ENCODE peak calls at places on chromosomes 16 and 17, in five cellular contexts. R is thoracic aorta, Y is GM23248, O is heart right ventricle, J is mesendoderm. Q is an unnamed sample.
A peak's percentile ranks its signal among the peaks of the same experiment; 100 is the strongest.

GRCh38 chr17:49513616-49514373 is 18.7 kb downstream of the NGFR start:
- DNase-seq in R (no peak), Y (no peak), O (peak; percentile 56), J (no peak), Q (peak; percentile 91)

GRCh38 chr17:5629133-5629532 is 44.8 kb upstream of the NLRP1 start:
- DNase-seq in R (no peak), Y (peak; percentile 9), O (no peak), J (no peak), Q (no peak)

GRCh38 chr16:55482056-55482455 is 3.1 kb downstream of the MMP2 start:
- DNase-seq in R (no peak), Y (peak; percentile 74), O (no peak), J (no peak), Q (no peak)

GRCh38 chr16:2284797-2285576 is 17.1 kb upstream of the RNPS1 start:
- DNase-seq in R (no peak), Y (no peak), O (no peak), J (no peak), Q (peak; percentile 39)

GRCh38 chr17:19238167-19238505 is 970 bp downstream of the EPN2 start:
- DNase-seq in R (no peak), Y (peak; percentile 65), O (peak; percentile 38), J (peak; percentile 60), Q (peak; percentile 75)

GRCh38 chr17:48127371-48128051 is 19.9 kb downstream of the SNX11 start:
- DNase-seq in R (no peak), Y (peak; percentile 54), O (no peak), J (peak; percentile 34), Q (no peak)

GRCh38 chr17:52106638-52107261 is 51.8 kb downstream of the CA10 start:
- DNase-seq in R (no peak), Y (peak; percentile 58), O (no peak), J (peak; percentile 49), Q (peak; percentile 27)

GRCh38 chr17:71828182-71828596 is 292.6 kb upstream of the SOX9 start:
- DNase-seq in R (no peak), Y (peak; percentile 78), O (no peak), J (peak; percentile 98), Q (no peak)

GRCh38 chr16:50010212-50010611 is 14.8 kb upstream of the CNEP1R1 start:
- DNase-seq in R (no peak), Y (no peak), O (no peak), J (no peak), Q (no peak)

GRCh38 chr17:81869221-81870154 is 1.6 kb downstream of the ARHGDIA start:
- DNase-seq in R (no peak), Y (peak; percentile 51), O (peak; percentile 58), J (peak; percentile 70), Q (peak; percentile 52)

GRCh38 chr16:19698480-19699465 is 19.3 kb downstream of the KNOP1 start:
- DNase-seq in R (no peak), Y (peak; percentile 79), O (no peak), J (no peak), Q (no peak)

GRCh38 chr16:8720080-8720966 is 45.9 kb downstream of the ABAT start:
- DNase-seq in R (no peak), Y (no peak), O (no peak), J (peak; percentile 73), Q (no peak)

GRCh38 chr17:4407216-4407615 is 26.5 kb upstream of the SPNS3 start:
- DNase-seq in R (no peak), Y (no peak), O (no peak), J (peak; percentile 87), Q (no peak)

GRCh38 chr16:55476625-55477533 is 2.1 kb upstream of the MMP2 start:
- DNase-seq in R (no peak), Y (peak; percentile 45), O (peak; percentile 66), J (no peak), Q (peak; percentile 88)

GRCh38 chr17:60106377-60107059 is 27.8 kb upstream of the HEATR6 start:
- DNase-seq in R (no peak), Y (peak; percentile 82), O (no peak), J (no peak), Q (no peak)

GRCh38 chr17:79617740-79618382 is 7.0 kb upstream of the RBFOX3 start:
- DNase-seq in R (no peak), Y (no peak), O (no peak), J (no peak), Q (no peak)

GRCh38 chr17:20955437-20956323 is 87.1 kb downstream of the USP22 start:
- DNase-seq in R (no peak), Y (peak; percentile 36), O (no peak), J (no peak), Q (no peak)

GRCh38 chr17:47289302-47289701 is 34.5 kb upstream of the EFCAB13 start:
- DNase-seq in R (no peak), Y (no peak), O (no peak), J (no peak), Q (no peak)

GRCh38 chr17:30117548-30118155 is 1.0 kb downstream of the NSRP1 start:
- DNase-seq in R (no peak), Y (peak; percentile 47), O (no peak), J (no peak), Q (no peak)

GRCh38 chr17:76866774-76867577 is 1.2 kb upstream of the MGAT5B start:
- DNase-seq in R (no peak), Y (peak; percentile 76), O (no peak), J (peak; percentile 75), Q (no peak)
- H3K4me3 ChIP-seq in R (no peak overlapping the region), Y (no peak overlapping the region), O (no peak overlapping the region), J (no peak overlapping the region), Q (no peak overlapping the region)

DNA sequence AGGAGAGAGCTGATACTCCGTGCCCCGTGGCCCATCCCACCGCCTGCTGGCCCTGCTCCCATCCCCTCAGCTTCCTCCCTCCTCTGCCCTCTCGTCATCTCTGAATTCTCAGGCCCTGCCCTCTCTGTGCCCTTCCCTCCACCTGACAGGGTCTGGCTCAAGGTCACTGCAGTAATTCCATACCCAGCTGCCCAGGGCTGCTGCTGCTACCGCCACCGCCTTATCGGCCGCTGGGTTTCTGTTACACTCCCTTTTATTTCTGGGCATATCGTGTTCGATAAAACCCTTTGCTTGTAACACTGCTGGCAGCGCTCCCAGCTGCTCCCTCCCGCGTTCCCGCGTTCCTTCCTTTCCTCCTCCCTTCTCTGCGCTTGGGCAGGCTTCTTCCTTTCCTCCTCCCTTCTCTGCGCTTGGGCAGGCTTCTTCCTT is 1.2 kb downstream of the EPN3 start:
- DNase-seq in R (no peak), Y (peak; percentile 54), O (peak; percentile 73), J (no peak), Q (peak; percentile 89)
- H3K4me3 ChIP-seq in R (no peak overlapping the region), Y (peak overlapping the region; percentile 52), O (no peak overlapping the region), J (peak overlapping the region; percentile 7), Q (no peak overlapping the region)

DNA sequence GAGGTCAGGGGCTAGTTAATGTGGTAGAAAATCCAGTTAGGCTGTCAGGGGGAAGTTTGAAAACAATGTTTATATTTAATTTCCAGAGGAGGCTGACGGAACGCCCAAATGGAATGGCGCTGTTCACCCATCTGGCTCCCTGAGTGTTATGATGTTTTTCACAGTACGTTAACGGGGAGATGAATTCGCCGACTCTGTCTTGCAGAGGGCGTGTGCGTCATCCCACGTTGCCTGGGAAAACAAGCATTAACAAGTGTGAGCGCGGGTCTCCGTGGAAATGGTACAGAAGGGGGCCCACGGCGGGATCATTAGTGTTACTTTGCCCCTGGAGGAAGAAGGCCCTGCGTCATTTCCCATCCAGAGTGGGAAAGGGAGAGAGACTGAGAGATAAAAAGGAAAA is 29.6 kb downstream of the RGS9 start:
- DNase-seq in R (no peak), Y (no peak), O (no peak), J (no peak), Q (no peak)
- H3K4me3 ChIP-seq in R (no peak overlapping the region), Y (no peak overlapping the region), O (no peak overlapping the region), J (no peak overlapping the region), Q (no peak overlapping the region)

DNA sequence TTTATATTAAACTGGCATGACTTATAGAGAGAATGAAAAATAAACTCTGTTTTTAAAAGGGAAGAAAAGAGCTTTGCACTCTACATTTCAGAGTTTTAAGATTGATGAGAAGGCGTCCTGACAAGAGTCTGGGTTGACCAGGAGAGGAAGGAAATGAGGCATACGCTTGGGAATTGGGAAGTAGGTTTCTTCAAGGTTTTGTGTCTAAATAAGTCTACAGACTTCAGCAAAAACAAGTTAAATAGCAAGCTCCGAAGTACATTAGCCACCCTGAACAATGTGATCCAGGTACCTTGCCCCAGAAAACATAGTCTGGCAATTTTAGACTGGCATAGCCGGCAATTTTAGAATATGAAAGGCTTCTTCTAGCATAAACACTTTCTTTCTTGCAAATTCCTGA is 28.5 kb upstream of the CCDC182 start:
- DNase-seq in R (no peak), Y (no peak), O (no peak), J (no peak), Q (no peak)
- H3K4me3 ChIP-seq in R (no peak overlapping the region), Y (no peak overlapping the region), O (no peak overlapping the region), J (no peak overlapping the region), Q (no peak overlapping the region)

GRCh38 chr17:37555386-37555785 is 53.8 kb downstream of the SYNRG start:
- DNase-seq in R (no peak), Y (no peak), O (no peak), J (no peak), Q (no peak)

GRCh38 chr17:37562016-37562745 is 47.0 kb downstream of the SYNRG start:
- DNase-seq in R (no peak), Y (no peak), O (no peak), J (peak; percentile 6), Q (no peak)

GRCh38 chr17:37553357-37553966 is 55.8 kb downstream of the SYNRG start:
- DNase-seq in R (no peak), Y (no peak), O (no peak), J (no peak), Q (no peak)

GRCh38 chr17:37557482-37557881 is 51.7 kb downstream of the SYNRG start:
- DNase-seq in R (no peak), Y (no peak), O (no peak), J (no peak), Q (no peak)

GRCh38 chr17:37558299-37558698 is 50.9 kb downstream of the SYNRG start:
- DNase-seq in R (no peak), Y (no peak), O (no peak), J (no peak), Q (no peak)
- H3K4me3 ChIP-seq in R (no peak overlapping the region), Y (no peak overlapping the region), O (no peak overlapping the region), J (no peak overlapping the region), Q (no peak overlapping the region)

GRCh38 chr17:75051941-75052340 is 4.9 kb downstream of the KCTD2 start:
- DNase-seq in R (no peak), Y (no peak), O (no peak), J (no peak), Q (no peak)

GRCh38 chr17:75049057-75049456 is 2.0 kb downstream of the KCTD2 start:
- DNase-seq in R (no peak), Y (no peak), O (no peak), J (no peak), Q (no peak)

GRCh38 chr17:75047398-75048098 is 523 bp downstream of the KCTD2 start:
- DNase-seq in R (no peak), Y (peak; percentile 48), O (peak; percentile 53), J (no peak), Q (peak; percentile 57)

GRCh38 chr17:75046583-75047289 is at the start of the genes ATP5PD and KCTD2:
- DNase-seq in R (peak; percentile 83), Y (peak; percentile 98), O (peak; percentile 96), J (peak; percentile 99), Q (peak; percentile 98)

DNA sequence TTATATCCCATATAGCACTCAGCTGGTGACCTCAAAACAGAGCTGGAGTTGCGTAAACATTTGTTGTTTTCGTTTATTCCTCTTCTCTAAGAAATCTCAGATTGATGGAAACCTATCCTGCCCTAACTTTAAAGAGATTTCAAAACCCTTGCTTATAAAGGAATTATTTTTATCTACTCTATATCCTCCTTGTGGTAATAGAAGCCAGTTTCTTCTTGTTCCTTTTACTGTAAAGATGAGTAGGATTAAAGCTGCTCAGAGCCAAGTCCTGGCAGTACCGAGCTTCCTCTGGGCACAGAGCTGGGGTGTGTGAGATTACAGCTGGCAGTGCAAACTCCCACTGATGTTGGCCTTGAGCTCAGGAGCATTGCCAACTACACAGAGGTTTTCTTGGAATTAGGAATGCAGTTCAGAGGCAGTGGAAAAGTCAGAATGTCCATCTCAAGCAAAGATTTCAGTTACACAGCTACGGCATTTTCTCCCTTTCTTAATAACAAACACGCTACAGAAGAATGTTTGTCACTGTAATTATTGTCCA is 1.4 kb downstream of the KCTD2 start:
- DNase-seq in R (peak; percentile 15), Y (peak; percentile 65), O (peak; percentile 27), J (no peak), Q (no peak)
- H3K4me3 ChIP-seq in R (peak overlapping the region; percentile 89), Y (peak overlapping the region; percentile 82), O (no peak overlapping the region), J (peak overlapping the region; percentile 77), Q (peak overlapping the region; percentile 82)